ENCODE peak calls at places on chromosomes 2 and 18, in four cellular contexts. P is T-helper 2 cell; O is activated effector memory CD4-positive, alpha-beta T cell treated with Interleukin-2 at 50 U/mL for 16 hours; I is GM03348. Z is an unnamed sample.

GRCh38 chr2:43675646-43676321 is 445 bp downstream of the C1GALT1C1L start:
- DNase-seq in O (no peak), I (no peak), P (no peak), Z (no peak)

GRCh38 chr2:11446733-11447248 is 19.2 kb downstream of the E2F6 start:
- DNase-seq in O (no peak), P (peak; percentile 28), I (peak; percentile 73), Z (no peak)

GRCh38 chr2:62801814-62802524 is 96.5 kb downstream of the EHBP1 start:
- DNase-seq in P (no peak), I (no peak), O (no peak), Z (no peak)

GRCh38 chr2:10499911-10500521 is 51.9 kb upstream of the ODC1 start:
- DNase-seq in O (no peak), I (no peak), P (no peak), Z (no peak)

GRCh38 chr2:241871538-241872312 is 2.2 kb downstream of the RTP5 start:
- DNase-seq in P (no peak), I (no peak), O (no peak), Z (no peak)

GRCh38 chr2:169928463-169928864 is 101.2 kb downstream of the UBR3 start:
- DNase-seq in P (no peak), I (peak; percentile 20), O (no peak), Z (peak; percentile 58)

GRCh38 chr2:241352227-241352626 is 3.9 kb upstream of the FARP2 start:
- DNase-seq in O (no peak), P (no peak), I (no peak), Z (no peak)

GRCh38 chr2:105746177-105747080 is 1.7 kb downstream of the NCK2 start:
- DNase-seq in O (peak; percentile 63), I (no peak), P (peak; percentile 76), Z (peak; percentile 51)

GRCh38 chr18:22314001-22314400 is 103.7 kb downstream of the CTAGE1 start:
- DNase-seq in I (peak; percentile 77), P (no peak), O (no peak), Z (no peak)

GRCh38 chr2:62340981-62341624 is 145.2 kb downstream of the B3GNT2 start:
- DNase-seq in O (no peak), I (peak; percentile 32), P (no peak), Z (no peak)

GRCh38 chr2:99507964-99508818 is 18.4 kb upstream of the REV1 start:
- DNase-seq in I (no peak), P (no peak), O (no peak), Z (no peak)

GRCh38 chr18:394276-394996 is 106.1 kb downstream of the COLEC12 start:
- DNase-seq in I (no peak), P (no peak), O (no peak), Z (no peak)

GRCh38 chr2:200442471-200442870 is 67.4 kb downstream of the KCTD18 start:
- DNase-seq in I (peak; percentile 67), P (no peak), O (no peak), Z (no peak)

GRCh38 chr18:24544141-24544498 is 83.7 kb downstream of the HRH4 start:
- DNase-seq in P (no peak), I (peak; percentile 28), O (no peak), Z (peak; percentile 11)

GRCh38 chr2:5696741-5697521 is 4.7 kb downstream of the SOX11 start:
- DNase-seq in O (no peak), P (no peak), I (peak; percentile 11), Z (no peak)

GRCh38 chr2:237326250-237327171 is 87.5 kb downstream of the COL6A3 start:
- DNase-seq in I (no peak), O (no peak), P (no peak), Z (no peak)

GRCh38 chr18:48693625-48694262 is 154.9 kb downstream of the CTIF start:
- DNase-seq in P (no peak), I (no peak), O (no peak), Z (no peak)

GRCh38 chr2:232668805-232669444 is 28.2 kb upstream of the GIGYF2 start:
- DNase-seq in P (no peak), O (no peak), I (peak; percentile 46), Z (no peak)

GRCh38 chr2:149002378-149002890 is 36.1 kb upstream of the LYPD6B start:
- DNase-seq in P (no peak), I (no peak), O (no peak), Z (no peak)

GRCh38 chr18:55422456-55423185 is 165.4 kb downstream of the TCF4 start:
- DNase-seq in P (no peak), I (peak; percentile 39), O (no peak), Z (peak; percentile 38)

GRCh38 chr18:33812186-33812585 is 234.2 kb downstream of the ASXL3 start:
- DNase-seq in P (no peak), O (no peak), I (no peak), Z (no peak)

GRCh38 chr2:174610243-174610995 is 12.8 kb upstream of the WIPF1 start:
- DNase-seq in P (no peak), I (no peak), O (no peak), Z (no peak)

GRCh38 chr2:197311521-197312033 is 997 bp upstream of the ANKRD44 start:
- DNase-seq in O (no peak), P (no peak), I (peak; percentile 28), Z (no peak)

GRCh38 chr2:241126771-241127202 is 22.5 kb downstream of the PASK start:
- DNase-seq in P (no peak), O (no peak), I (no peak), Z (no peak)

GRCh38 chr18:3226048-3226447 is 6.3 kb upstream of the MYOM1 start:
- DNase-seq in I (no peak), P (no peak), O (no peak), Z (no peak)

GRCh38 chr2:216516730-216517350 is 18.2 kb downstream of the RPL37A start:
- DNase-seq in I (peak; percentile 67), O (no peak), P (no peak), Z (no peak)

Z was measured in tibial nerve.